ENCODE peak calls at places on chromosomes 2 and 18, in six cellular contexts. P, L, O, Y, B and K are unnamed samples.

GRCh38 chr2:224764565-224765236 is 48.5 kb upstream of the CCDC195 start:
- DNase-seq in P (no peak), L (peak), O (no peak), Y (no peak), B (no peak), K (peak)

GRCh38 chr18:61953161-61953560 is 60.4 kb upstream of the RNF152 start:
- DNase-seq in P (no peak), L (no peak), O (no peak), Y (no peak), B (no peak), K (no peak)

GRCh38 chr2:227404575-227404974 is 16.8 kb upstream of the SCYGR1 start:
- DNase-seq in P (no peak), L (no peak), O (no peak), Y (no peak), B (no peak), K (no peak)

GRCh38 chr18:3044931-3045698 is 32.2 kb upstream of the LPIN2 start:
- DNase-seq in P (peak), L (no peak), O (peak), Y (no peak), B (no peak), K (no peak)

GRCh38 chr2:14633451-14634211 is 1.1 kb downstream of the LRATD1 start:
- DNase-seq in P (peak), L (no peak), O (no peak), Y (peak), B (peak), K (peak)

GRCh38 chr2:101199153-101199810 is 48.1 kb upstream of the TBC1D8 start:
- DNase-seq in P (no peak), L (no peak), O (no peak), Y (no peak), B (no peak), K (no peak)

GRCh38 chr2:230601510-230601909 is 111.1 kb upstream of the CAB39 start:
- DNase-seq in P (no peak), L (peak), O (no peak), Y (no peak), B (no peak), K (peak)

GRCh38 chr2:224062481-224063307 is 23.6 kb upstream of the SERPINE2 start:
- DNase-seq in P (no peak), L (no peak), O (no peak), Y (no peak), B (no peak), K (no peak)

GRCh38 chr18:23270999-23271680 is 135.9 kb downstream of the CABLES1 start:
- DNase-seq in P (no peak), L (no peak), O (no peak), Y (no peak), B (no peak), K (no peak)

GRCh38 chr2:66574701-66575624 is 140.0 kb downstream of the MEIS1 start:
- DNase-seq in P (peak), L (no peak), O (no peak), Y (peak), B (no peak), K (peak)

GRCh38 chr2:157173740-157174184 is 83.7 kb upstream of the GALNT5 start:
- DNase-seq in P (no peak), L (no peak), O (no peak), Y (no peak), B (no peak), K (no peak)

GRCh38 chr18:13516855-13517254 is 209.5 kb downstream of the FAM210A start:
- DNase-seq in P (peak), L (no peak), O (no peak), Y (no peak), B (no peak), K (no peak)

GRCh38 chr2:149166958-149167810 is 128.7 kb downstream of the LYPD6B start:
- DNase-seq in P (no peak), L (peak), O (peak), Y (no peak), B (no peak), K (no peak)

GRCh38 chr2:157055660-157056199 is 201.8 kb upstream of the GALNT5 start:
- DNase-seq in P (no peak), L (peak), O (no peak), Y (no peak), B (no peak), K (no peak)

GRCh38 chr2:96642564-96643350 is at the start of gene FER1L5:
- DNase-seq in P (peak), L (no peak), O (no peak), Y (peak), B (no peak), K (no peak)

GRCh38 chr2:170255971-170256370 is 78.0 kb downstream of the MYO3B start:
- DNase-seq in P (no peak), L (no peak), O (no peak), Y (no peak), B (no peak), K (no peak)

GRCh38 chr2:97702731-97703470 is 10.5 kb upstream of the ZAP70 start:
- DNase-seq in P (no peak), L (no peak), O (no peak), Y (no peak), B (no peak), K (no peak)

GRCh38 chr2:11280713-11281112 is 63.7 kb downstream of the ROCK2 start:
- DNase-seq in P (no peak), L (no peak), O (no peak), Y (no peak), B (no peak), K (no peak)

GRCh38 chr2:152298754-152299153 is 36.2 kb upstream of the FMNL2 start:
- DNase-seq in P (no peak), L (no peak), O (no peak), Y (no peak), B (no peak), K (no peak)

GRCh38 chr18:77015176-77015575 is 117.4 kb downstream of the MBP start:
- DNase-seq in P (no peak), L (no peak), O (peak), Y (no peak), B (no peak), K (no peak)

GRCh38 chr2:66421618-66422017 is 13.3 kb upstream of the MEIS1 start:
- DNase-seq in P (no peak), L (no peak), O (no peak), Y (no peak), B (no peak), K (no peak)

GRCh38 chr2:77007668-77008067 is 514.5 kb downstream of the LRRTM4 start:
- DNase-seq in P (no peak), L (no peak), O (no peak), Y (no peak), B (no peak), K (no peak)

GRCh38 chr2:109487237-109487869 is 126.4 kb downstream of the SEPTIN10 start:
- DNase-seq in P (no peak), L (no peak), O (no peak), Y (no peak), B (no peak), K (no peak)

GRCh38 chr2:122136071-122136470 is 380.6 kb downstream of the TSN start:
- DNase-seq in P (peak), L (peak), O (peak), Y (no peak), B (no peak), K (peak)

GRCh38 chr2:196592331-196592911 is 47.1 kb upstream of the CCDC150 start:
- DNase-seq in P (peak), L (no peak), O (peak), Y (peak), B (peak), K (no peak)
- TF ChIP-seq CTCF in P (peak), L (no peak), O (no peak), Y (no peak), B (no peak), K (no peak)

GRCh38 chr2:158997037-158997785 is 28.8 kb downstream of the TANC1 start:
- DNase-seq in P (no peak), L (no peak), O (no peak), Y (no peak), B (no peak), K (no peak)

GRCh38 chr2:158994920-158995676 is 26.7 kb downstream of the TANC1 start:
- DNase-seq in P (peak), L (peak), O (no peak), Y (no peak), B (no peak), K (no peak)

GRCh38 chr2:158995677-158996049 is 27.2 kb downstream of the TANC1 start:
- DNase-seq in P (no peak), L (no peak), O (no peak), Y (no peak), B (no peak), K (no peak)

GRCh38 chr2:158998486-158999248 is 30.2 kb downstream of the TANC1 start:
- DNase-seq in P (no peak), L (no peak), O (no peak), Y (peak), B (no peak), K (no peak)

GRCh38 chr2:158996378-158996993 is 28.0 kb downstream of the TANC1 start:
- DNase-seq in P (no peak), L (no peak), O (no peak), Y (no peak), B (no peak), K (no peak)
- TF ChIP-seq CTCF in P (peak), L (peak), O (peak), Y (peak), B (peak), K (no peak)

DNA sequence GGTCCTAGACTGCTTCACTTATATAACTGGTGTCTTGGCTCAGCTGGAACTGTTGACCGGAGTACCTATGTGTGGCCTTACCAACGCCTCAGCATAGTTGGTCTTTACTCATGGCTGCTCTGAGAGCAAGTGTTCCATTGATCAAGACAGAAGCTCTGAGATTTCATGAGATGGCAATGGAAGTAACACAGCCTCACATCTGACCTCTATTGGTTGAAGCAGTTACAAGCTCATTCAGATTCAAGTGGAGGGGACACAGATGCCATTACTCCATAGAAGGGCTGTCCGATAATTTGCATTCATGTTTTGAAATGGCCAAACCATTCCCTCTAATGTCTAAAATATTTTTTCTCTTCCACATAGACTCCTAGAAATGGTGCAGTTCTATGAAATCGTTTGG is 46.4 kb upstream of the STK39 start:
- DNase-seq in P (no peak), L (no peak), O (no peak), Y (no peak), B (no peak), K (no peak)
- TF ChIP-seq CTCF in P (peak), L (no peak), O (no peak), Y (no peak), B (no peak), K (no peak)

DNA sequence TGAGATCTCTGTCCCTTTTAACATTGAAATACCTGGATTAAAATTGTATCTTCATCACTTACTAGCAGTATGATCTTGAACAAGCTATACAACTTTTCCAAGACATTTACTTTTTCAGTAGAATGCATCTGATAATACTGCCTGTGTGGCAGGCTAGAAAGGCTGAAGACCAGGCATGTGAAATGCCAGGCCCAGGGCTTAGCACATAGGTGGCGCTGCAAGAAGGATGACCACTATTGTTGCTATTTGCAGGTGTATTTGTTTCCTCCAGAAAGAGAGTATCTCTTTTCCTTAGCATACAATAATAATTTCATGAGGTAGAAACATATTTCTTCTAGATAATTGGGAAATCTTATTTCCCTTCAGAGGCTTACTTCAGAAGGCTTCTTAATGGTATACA is 331.3 kb downstream of the THSD7B start:
- DNase-seq in P (peak), L (peak), O (no peak), Y (no peak), B (no peak), K (no peak)
- TF ChIP-seq CTCF in P (peak), L (no peak), O (no peak), Y (no peak), B (no peak), K (no peak)

GRCh38 chr2:177296047-177296446 is 31.5 kb upstream of the NFE2L2 start:
- DNase-seq in P (no peak), L (peak), O (no peak), Y (no peak), B (no peak), K (peak)
- TF ChIP-seq CTCF in P (peak), L (peak), O (peak), Y (peak), B (peak), K (no peak)

GRCh38 chr2:168773719-168774521 is 28.5 kb upstream of the NOSTRIN start:
- DNase-seq in P (peak), L (peak), O (peak), Y (no peak), B (peak), K (peak)
- TF ChIP-seq CTCF in P (peak), L (peak), O (peak), Y (peak), B (peak), K (peak)

GRCh38 chr2:68182902-68183301 is 25.2 kb downstream of the PNO1 start:
- DNase-seq in P (no peak), L (no peak), O (no peak), Y (no peak), B (no peak), K (no peak)

GRCh38 chr2:68190991-68191731 is 33.5 kb downstream of the PNO1 start:
- DNase-seq in P (no peak), L (no peak), O (no peak), Y (no peak), B (no peak), K (no peak)

GRCh38 chr2:68188831-68189230 is 31.1 kb downstream of the PNO1 start:
- DNase-seq in P (no peak), L (peak), O (no peak), Y (no peak), B (no peak), K (peak)

GRCh38 chr2:68187329-68187728 is 29.6 kb downstream of the PNO1 start:
- DNase-seq in P (no peak), L (no peak), O (no peak), Y (no peak), B (no peak), K (no peak)

GRCh38 chr2:68185541-68186164 is 28.0 kb downstream of the PNO1 start:
- DNase-seq in P (peak), L (peak), O (peak), Y (no peak), B (peak), K (peak)
- TF ChIP-seq CTCF in P (peak), L (peak), O (peak), Y (peak), B (peak), K (peak)

GRCh38 chr18:35267161-35267651 is 22.8 kb downstream of the ZSCAN30 start:
- DNase-seq in P (no peak), L (no peak), O (no peak), Y (peak), B (peak), K (peak)
- TF ChIP-seq CTCF in P (no peak), L (no peak), O (no peak), Y (peak), B (peak), K (no peak)